ENCODE peak calls at places on chromosome 12, in seven cellular contexts. M, T, B, G, J, P and O are unnamed samples. For H3K4me1, H3K36me3 and H3K9me3, the result is how much of the 10 kb centered on the place peaks cover.

GRCh38 chr12:49624919-49625577 is 1.7 kb downstream of the PRPF40B start:
- DNase-seq in T (peak), P (no peak), G (no peak), J (no peak), M (no peak), B (peak), O (no peak)

GRCh38 chr12:16458521-16459078 is 111.2 kb downstream of the MGST1 start:
- DNase-seq in P (no peak), J (no peak), B (no peak), T (peak), M (no peak), G (no peak), O (no peak)

GRCh38 chr12:124294686-124295315 is at the start of gene RFLNA:
- DNase-seq in P (peak), G (peak), B (peak), M (no peak), J (no peak), T (no peak), O (no peak)

GRCh38 chr12:5023842-5024241 is 19.8 kb upstream of the KCNA5 start:
- DNase-seq in P (no peak), T (no peak), G (no peak), J (no peak), B (no peak), M (peak), O (no peak)

GRCh38 chr12:6780573-6780972 is 8.3 kb downstream of the LAG3 start:
- DNase-seq in G (no peak), P (no peak), B (no peak), T (no peak), M (no peak), J (no peak), O (no peak)

GRCh38 chr12:6211421-6211869 is 11.2 kb downstream of the CD9 start:
- DNase-seq in P (no peak), B (peak), T (peak), G (no peak), M (no peak), J (no peak), O (no peak)

GRCh38 chr12:124026755-124027745 is 54.0 kb downstream of the ZNF664 start:
- DNase-seq in G (no peak), T (peak), P (no peak), B (peak), M (no peak), J (no peak), O (no peak)

GRCh38 chr12:50351120-50352043 is 45.0 kb downstream of the FAM186A start:
- DNase-seq in G (no peak), J (peak), P (peak), M (no peak), B (peak), T (no peak), O (no peak)

GRCh38 chr12:112424126-112424525 is 5.4 kb downstream of the PTPN11 start:
- DNase-seq in G (no peak), P (no peak), J (no peak), T (no peak), B (no peak), M (no peak), O (no peak)

DNA sequence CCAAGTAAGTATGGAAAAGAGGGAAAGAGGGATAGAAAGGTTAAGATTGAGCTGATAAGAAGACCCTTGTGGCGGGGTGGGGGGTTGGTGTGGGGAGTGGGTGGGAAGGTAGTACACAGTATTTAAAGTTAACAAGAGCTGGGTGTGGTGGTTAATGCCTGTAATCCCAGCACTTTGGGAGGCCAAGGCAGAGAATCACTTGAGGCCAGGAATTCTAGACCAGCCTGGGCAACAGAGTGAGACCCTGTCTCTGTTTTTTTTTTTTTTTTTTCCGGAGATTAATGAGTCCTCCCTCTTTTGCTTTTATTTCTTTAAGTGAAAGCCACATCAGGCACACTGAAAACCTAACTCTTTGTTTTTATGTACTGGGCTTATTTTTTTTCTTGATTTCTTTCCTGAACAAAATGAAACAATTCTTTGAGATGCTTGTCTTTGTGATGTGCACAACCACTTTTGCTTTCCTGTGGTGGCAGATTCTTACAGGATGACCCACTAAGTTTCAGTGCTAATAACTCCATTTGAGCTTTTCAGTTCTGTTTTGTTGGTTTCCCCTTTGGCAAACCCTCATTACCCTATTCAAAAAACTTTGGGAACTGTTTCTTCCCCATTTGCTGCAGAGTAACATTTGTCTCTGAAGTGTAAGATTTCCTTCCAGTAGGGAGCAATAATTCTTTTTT is 54.8 kb downstream of the WNK1 start:
- DNase-seq in M (no peak), G (no peak), T (no peak), J (no peak), B (peak), P (no peak), O (peak)
- H3K4me1 ChIP-seq in M (under half), G (under half), T (under half), J (under half), B (under half), P (half or more), O (half or more)

DNA sequence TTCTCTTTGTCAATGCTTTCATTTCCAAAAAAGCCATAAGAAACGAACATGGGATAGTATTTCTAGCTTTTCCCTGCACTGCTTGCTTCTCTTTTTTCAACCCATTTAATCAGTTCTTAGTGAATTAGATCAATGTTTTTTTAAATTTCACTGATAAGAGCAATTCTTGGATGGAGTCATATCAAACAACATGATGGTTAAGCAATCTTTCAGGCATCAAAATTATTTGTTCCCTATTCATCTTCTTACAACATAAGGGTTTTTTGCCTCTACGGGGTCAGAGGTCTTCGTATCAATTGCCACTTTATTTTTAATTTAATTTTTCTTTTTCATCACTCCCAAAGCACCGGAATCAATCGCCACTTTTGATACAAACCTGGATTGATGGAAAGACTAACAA is 103.8 kb upstream of the RESF1 start:
- DNase-seq in M (no peak), J (no peak), T (no peak), B (no peak), G (no peak), P (no peak), O (no peak)
- H3K36me3 ChIP-seq in M (under half), J (under half), T (under half), B (under half), G (under half), P (under half), O (under half)

GRCh38 chr12:116890330-116890729 is 9.1 kb upstream of the HRK start:
- DNase-seq in G (no peak), T (no peak), B (no peak), M (no peak), P (no peak), J (no peak), O (no peak)
- H3K9me3 ChIP-seq in G (under half), T (under half), B (under half), M (under half), P (under half), J (under half), O (under half)

DNA sequence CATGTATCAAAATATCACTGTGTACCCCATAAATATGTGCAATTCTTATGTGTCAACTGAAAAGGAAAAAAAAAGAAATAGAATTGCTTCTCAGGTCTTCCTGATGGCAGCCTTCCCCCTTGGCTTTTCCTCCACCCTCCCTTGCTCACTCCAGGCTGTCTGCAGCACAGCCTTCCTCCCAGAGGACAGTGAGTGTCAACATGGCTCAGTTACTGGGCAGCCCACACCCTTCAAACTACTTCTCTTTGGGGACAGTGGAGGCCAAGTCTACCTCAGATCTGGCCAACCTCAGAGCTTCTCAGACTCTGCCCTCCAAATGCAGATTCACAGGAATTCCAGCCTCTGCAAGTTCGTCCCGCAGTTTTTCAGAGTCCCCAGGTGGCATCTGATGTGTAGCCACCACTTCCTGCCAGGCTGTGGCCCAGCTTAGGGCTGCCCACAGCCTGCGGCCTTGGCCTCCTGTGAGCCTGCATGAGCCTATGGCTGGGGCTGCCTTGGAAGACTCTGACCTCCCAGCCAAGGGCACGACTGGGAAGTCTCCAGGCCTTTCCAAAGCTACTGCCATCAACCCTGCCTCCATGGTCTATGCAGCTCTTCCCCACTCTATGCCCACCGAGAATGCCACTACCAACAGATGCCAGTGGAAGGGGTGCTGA is 148.0 kb upstream of the PWP1 start:
- DNase-seq in G (no peak), T (no peak), J (no peak), P (no peak), M (no peak), B (no peak), O (no peak)
- H3K4me1 ChIP-seq in G (under half), T (under half), J (under half), P (under half), M (under half), B (under half), O (under half)

DNA sequence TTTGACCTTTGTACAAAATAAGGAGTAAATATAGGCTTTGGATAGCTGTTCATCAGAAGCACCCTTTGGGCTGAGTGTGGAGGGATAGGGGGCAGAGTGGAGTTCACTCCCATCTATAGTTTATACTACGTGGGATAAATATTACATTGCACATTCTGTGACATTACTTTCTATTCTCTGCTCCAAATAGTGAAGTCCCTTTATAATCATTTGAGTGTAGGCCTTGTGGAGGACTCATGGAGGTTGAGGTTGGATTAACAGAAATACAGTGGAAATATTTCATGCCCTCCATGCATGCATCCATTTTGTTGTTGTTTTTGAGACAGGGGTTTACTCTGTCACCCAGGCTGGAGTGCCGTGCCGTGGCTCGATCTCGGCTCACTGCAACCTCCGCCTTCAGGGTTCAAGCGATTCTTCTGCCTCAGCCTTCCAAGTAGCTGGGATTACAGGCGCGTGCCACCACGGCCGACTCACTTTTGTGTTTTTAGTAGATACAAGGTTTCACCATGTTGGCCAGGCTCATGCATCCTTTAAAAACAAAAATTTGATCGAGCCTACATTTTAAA is 1.4 kb downstream of the CHPT1 start:
- DNase-seq in P (no peak), T (peak), G (no peak), B (peak), J (no peak), M (no peak), O (peak)
- H3K36me3 ChIP-seq in P (under half), T (under half), G (under half), B (under half), J (under half), M (under half), O (under half)

DNA sequence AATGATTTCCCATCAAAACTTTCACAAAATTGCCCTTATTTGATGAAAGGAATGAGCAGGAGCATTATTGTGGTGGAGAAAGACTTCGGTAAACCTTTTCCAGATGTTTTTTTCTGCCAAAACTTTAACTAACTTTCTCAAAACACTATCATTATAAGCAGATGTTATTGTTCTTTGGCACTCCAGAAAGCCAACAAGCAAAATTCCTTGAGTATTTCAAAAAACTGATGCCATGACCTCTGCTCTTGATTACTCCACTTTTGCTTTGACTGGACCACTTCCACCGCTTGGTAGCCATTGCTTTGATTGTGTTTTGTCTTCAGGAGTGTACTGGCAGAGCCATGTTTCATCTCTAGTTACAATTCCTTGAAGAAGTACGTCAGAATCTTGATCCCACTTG is 29.7 kb upstream of the RAB21 start:
- DNase-seq in M (no peak), T (no peak), J (no peak), G (no peak), P (no peak), B (peak), O (no peak)
- H3K9me3 ChIP-seq in M (under half), T (under half), J (under half), G (under half), P (under half), B (under half), O (under half)

GRCh38 chr12:109829667-109830066 is 3.5 kb downstream of the TRPV4 start:
- DNase-seq in T (no peak), M (no peak), B (no peak), J (no peak), G (no peak), P (no peak), O (no peak)
- H3K4me1 ChIP-seq in T (under half), M (under half), B (under half), J (under half), G (under half), P (under half), O (under half)

DNA sequence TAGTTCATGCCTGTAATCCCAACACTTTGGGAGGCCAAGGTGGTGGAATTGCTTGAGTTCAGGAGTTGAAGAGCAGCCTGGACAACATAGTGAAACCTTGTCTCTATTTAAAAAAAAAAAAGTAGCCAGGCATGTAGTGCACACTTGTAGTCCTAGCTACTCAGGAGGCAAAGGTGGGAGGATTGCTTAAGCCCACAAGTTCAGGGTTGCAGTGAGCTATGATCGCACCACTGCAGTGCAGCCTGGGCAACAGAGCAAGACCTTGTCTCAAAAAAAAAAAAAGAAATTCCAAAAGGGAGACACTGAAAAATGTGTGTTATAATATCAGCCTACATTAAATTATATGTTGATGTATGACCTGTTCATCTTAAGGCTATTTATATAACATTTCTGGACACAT is 14.7 kb downstream of the TMPO start:
- DNase-seq in J (no peak), G (no peak), T (no peak), B (no peak), P (no peak), M (no peak), O (no peak)
- H3K36me3 ChIP-seq in J (under half), G (under half), T (under half), B (under half), P (under half), M (under half), O (half or more)